ENCODE peak calls at places on chromosomes 6 and 20, in five cellular contexts. F is HFFc6; I is LHCN-M2; Q is activated CD4-positive, alpha-beta T cell treated with anti-CD3 and anti-CD28 coated beads, Interleukin-2, amount 50 U/mL, for 48 hours; E is RWPE1. Y is an unnamed sample.

GRCh38 chr6:143773503-143773902 is 69.6 kb upstream of the LTV1 start:
- DNase-seq in F (no peak), I (peak), E (no peak), Q (no peak), Y (no peak)

GRCh38 chr6:4589295-4589694 is 186.9 kb upstream of the CDYL start:
- DNase-seq in I (no peak), E (no peak), F (no peak), Q (no peak), Y (no peak)

GRCh38 chr6:167493961-167494697 is 169.2 kb downstream of the TTLL2 start:
- DNase-seq in I (no peak), Q (no peak), F (no peak), E (no peak), Y (no peak)

GRCh38 chr6:34305982-34306702 is 57.3 kb upstream of the SMIM29 start:
- DNase-seq in E (no peak), I (peak), F (no peak), Q (no peak), Y (no peak)

GRCh38 chr6:52221302-52221701 is 23.0 kb downstream of the IL17F start:
- DNase-seq in I (peak), F (no peak), Q (peak), E (no peak), Y (no peak)

GRCh38 chr6:11971154-11971553 is 41.0 kb upstream of the HIVEP1 start:
- DNase-seq in Q (no peak), E (no peak), I (peak), F (peak), Y (no peak)

GRCh38 chr20:51020657-51021056 is 2.2 kb downstream of the KCNG1 start:
- DNase-seq in I (no peak), F (no peak), E (no peak), Q (no peak), Y (no peak)

GRCh38 chr6:119594907-119595306 is 245.3 kb upstream of the MAN1A1 start:
- DNase-seq in E (no peak), Q (no peak), I (no peak), F (no peak), Y (no peak)

GRCh38 chr6:33410711-33411631 is at the start of gene PHF1:
- DNase-seq in Q (no peak), F (no peak), E (peak), I (peak), Y (peak)

GRCh38 chr6:166032366-166033171 is 135.1 kb downstream of the TBXT start:
- DNase-seq in I (peak), Q (no peak), F (no peak), E (no peak), Y (no peak)